ENCODE peak calls at places on chromosome 7, in eight cellular contexts. P, F, S, M, A, B, W and T are unnamed samples.

GRCh38 chr7:156751319-156751718 is 110.7 kb downstream of the RNF32 start:
- DNase-seq in A (no peak), P (no peak), F (peak; percentile 99), B (peak; percentile 87), M (no peak), S (no peak), W (peak; percentile 82), T (no peak)

GRCh38 chr7:66379761-66380160 is 174.6 kb downstream of the TPST1 start:
- DNase-seq in W (peak; percentile 86), S (no peak), M (no peak), B (no peak), A (no peak), P (no peak), F (peak; percentile 18), T (no peak)

GRCh38 chr7:10474048-10474447 is 499.6 kb upstream of the PHF14 start:
- DNase-seq in M (no peak), W (peak; percentile 73), B (peak; percentile 18), A (no peak), F (peak; percentile 35), S (no peak), P (no peak), T (no peak)

GRCh38 chr7:22842383-22842903 is 19.8 kb upstream of the TOMM7 start:
- DNase-seq in P (no peak), B (no peak), W (no peak), A (no peak), S (peak; percentile 35), F (no peak), M (no peak), T (no peak)

GRCh38 chr7:137445998-137446397 is 102.5 kb upstream of the PTN start:
- DNase-seq in W (no peak), M (no peak), F (no peak), S (no peak), P (no peak), A (no peak), B (no peak), T (no peak)

GRCh38 chr7:25349283-25349682 is 121.0 kb upstream of the NPVF start:
- DNase-seq in W (no peak), B (no peak), F (no peak), A (no peak), P (no peak), M (no peak), S (no peak), T (no peak)

GRCh38 chr7:142389544-142389943 is 131.7 kb upstream of the PRSS58 start:
- DNase-seq in S (no peak), F (no peak), B (no peak), A (no peak), W (no peak), M (no peak), P (no peak), T (no peak)

GRCh38 chr7:145313601-145314000 is 477.7 kb upstream of the TPK1 start:
- DNase-seq in F (no peak), P (no peak), A (no peak), B (no peak), M (no peak), W (no peak), S (no peak), T (no peak)

GRCh38 chr7:45886931-45887667 is 1.2 kb upstream of the IGFBP1 start:
- DNase-seq in B (no peak), P (no peak), M (no peak), S (no peak), A (no peak), F (no peak), W (no peak), T (no peak)

GRCh38 chr7:7819442-7820247 is 101.2 kb upstream of the RPA3 start:
- DNase-seq in F (no peak), S (no peak), B (no peak), M (no peak), W (no peak), P (no peak), A (no peak), T (no peak)

GRCh38 chr7:141617280-141617679 is 66.1 kb downstream of the AGK start:
- DNase-seq in A (no peak), S (no peak), B (no peak), W (no peak), P (no peak), M (no peak), F (no peak), T (no peak)

GRCh38 chr7:55006499-55006898 is 12.3 kb upstream of the EGFR start:
- DNase-seq in S (peak; percentile 44), P (no peak), B (no peak), A (no peak), M (no peak), W (no peak), F (no peak), T (peak; percentile 22)

GRCh38 chr7:4174451-4174850 is 507.6 kb upstream of the FOXK1 start:
- DNase-seq in P (no peak), W (no peak), B (no peak), A (no peak), F (no peak), S (no peak), M (no peak), T (peak; percentile 30)

GRCh38 chr7:36895112-36895511 is 170.8 kb upstream of the AOAH start:
- DNase-seq in W (peak; percentile 53), F (peak; percentile 39), P (no peak), S (no peak), B (no peak), A (no peak), M (no peak), T (no peak)

GRCh38 chr7:13802651-13803050 is 186.8 kb downstream of the ETV1 start:
- DNase-seq in M (no peak), A (no peak), F (no peak), P (no peak), S (no peak), B (no peak), W (no peak), T (no peak)

GRCh38 chr7:79548616-79549206 is 95.2 kb upstream of the MAGI2 start:
- DNase-seq in M (no peak), S (peak; percentile 16), B (no peak), F (no peak), P (no peak), A (no peak), W (peak; percentile 50), T (no peak)

GRCh38 chr7:128136215-128136597 is 104.9 kb upstream of the LEP start:
- DNase-seq in A (peak; percentile 40), F (no peak), W (no peak), S (peak; percentile 72), B (no peak), P (no peak), M (no peak), T (no peak)

GRCh38 chr7:46932656-46933424 is 649.1 kb downstream of the TNS3 start:
- DNase-seq in B (peak; percentile 79), M (no peak), F (peak; percentile 95), W (peak; percentile 95), P (no peak), S (peak; percentile 17), A (no peak), T (no peak)

GRCh38 chr7:22617166-22617565 is 109.8 kb upstream of the IL6 start:
- DNase-seq in S (no peak), F (no peak), P (no peak), M (no peak), B (no peak), A (no peak), W (no peak), T (no peak)

GRCh38 chr7:54907981-54908380 is 110.8 kb upstream of the EGFR start:
- DNase-seq in F (no peak), B (no peak), M (no peak), S (no peak), A (no peak), P (no peak), W (peak; percentile 77), T (no peak)

GRCh38 chr7:31791881-31792280 is 104.9 kb downstream of the PPP1R17 start:
- DNase-seq in W (no peak), F (no peak), B (no peak), A (no peak), P (no peak), S (no peak), M (no peak), T (no peak)

GRCh38 chr7:132650498-132650897 is 74.2 kb upstream of the PLXNA4 start:
- DNase-seq in M (no peak), B (peak; percentile 68), F (peak; percentile 86), S (peak; percentile 52), A (no peak), P (no peak), W (peak; percentile 54), T (no peak)

GRCh38 chr7:53541467-53541866 is 506.0 kb downstream of the POM121L12 start:
- DNase-seq in W (no peak), M (no peak), B (no peak), S (no peak), A (no peak), F (no peak), P (no peak), T (no peak)

GRCh38 chr7:149682038-149682437 is 91.3 kb downstream of the ZNF467 start:
- DNase-seq in F (no peak), B (no peak), P (no peak), M (no peak), A (no peak), S (peak; percentile 26), W (no peak), T (no peak)

GRCh38 chr7:155203059-155203881 is 94.4 kb upstream of the INSIG1 start:
- DNase-seq in S (no peak), P (no peak), M (no peak), W (no peak), A (no peak), F (no peak), B (no peak), T (no peak)

GRCh38 chr7:15567036-15567435 is 5.2 kb upstream of the AGMO start:
- DNase-seq in S (no peak), W (peak; percentile 69), M (no peak), B (no peak), F (no peak), A (no peak), P (no peak), T (no peak)

GRCh38 chr7:97078023-97078988 is 39.2 kb upstream of the SDHAF3 start:
- DNase-seq in W (no peak), P (no peak), S (no peak), A (no peak), B (no peak), M (no peak), F (no peak), T (peak; percentile 39)

GRCh38 chr7:158299607-158300006 is 288.0 kb downstream of the PTPRN2 start:
- DNase-seq in S (no peak), A (no peak), M (no peak), F (no peak), P (no peak), W (no peak), B (no peak), T (no peak)

GRCh38 chr7:128366290-128366689 is 4.8 kb upstream of the PRRT4 start:
- DNase-seq in S (no peak), A (peak; percentile 3), P (no peak), B (no peak), F (no peak), M (no peak), W (peak; percentile 95), T (no peak)

GRCh38 chr7:100540073-100540723 is 1.2 kb downstream of the AGFG2 start:
- DNase-seq in B (no peak), M (no peak), S (no peak), P (no peak), A (peak; percentile 87), W (no peak), F (no peak), T (no peak)

GRCh38 chr7:45199506-45199905 is 41.9 kb downstream of the RAMP3 start:
- DNase-seq in B (no peak), P (no peak), S (no peak), A (no peak), M (no peak), W (no peak), F (no peak), T (no peak)

GRCh38 chr7:142088022-142088714 is 23.4 kb upstream of the MGAM2 start:
- DNase-seq in B (no peak), W (no peak), P (peak; percentile 81), S (no peak), F (no peak), M (no peak), A (no peak), T (no peak)

GRCh38 chr7:43071604-43072003 is 40.8 kb upstream of the HECW1 start:
- DNase-seq in P (no peak), S (peak; percentile 94), B (no peak), M (no peak), F (no peak), A (no peak), W (no peak), T (peak; percentile 34)